ENCODE peak calls at places on chromosomes 16 and 17, in five cellular contexts. T is stomach, V is GM12878, N is H1, C is A549. S is an unnamed sample.

GRCh38 chr17:83124871-83125514 is 45.6 kb downstream of the METRNL start:
- DNase-seq in T (no peak), C (no peak), V (no peak), N (no peak), S (no peak)

GRCh38 chr16:3235856-3236669 is 1.1 kb upstream of the ZNF200 start:
- DNase-seq in N (peak; percentile 49), T (peak; percentile 40), V (no peak), C (peak; percentile 51), S (no peak)

GRCh38 chr17:692116-692515 is 22.5 kb downstream of the VPS53 start:
- DNase-seq in C (peak; percentile 47), V (no peak), T (no peak), N (no peak), S (no peak)

GRCh38 chr16:8892101-8892575 is 10.0 kb downstream of the LITAFD start:
- DNase-seq in N (no peak), T (no peak), C (no peak), V (peak; percentile 42), S (peak; percentile 13)

GRCh38 chr17:55582910-55583309 is 71.7 kb upstream of the SMIM36 start:
- DNase-seq in V (no peak), C (no peak), T (no peak), N (no peak), S (no peak)

GRCh38 chr17:74332017-74332650 is 6.1 kb downstream of the KIF19 start:
- DNase-seq in V (no peak), C (no peak), T (no peak), N (no peak), S (no peak)

GRCh38 chr16:58503863-58504688 is 4.1 kb downstream of the NDRG4 start:
- DNase-seq in C (no peak), T (no peak), V (no peak), N (no peak), S (no peak)

GRCh38 chr17:18257268-18257681 is 1.3 kb downstream of the FLII start:
- DNase-seq in N (no peak), C (no peak), T (peak; percentile 46), V (no peak), S (no peak)

GRCh38 chr17:14354807-14355206 is 53.9 kb downstream of the HS3ST3B1 start:
- DNase-seq in C (no peak), T (no peak), V (no peak), N (no peak), S (no peak)

GRCh38 chr16:31092330-31092729 is 2.3 kb downstream of the VKORC1 start:
- DNase-seq in V (no peak), C (no peak), N (no peak), T (no peak), S (no peak)

GRCh38 chr16:4884209-4884608 is 36.9 kb downstream of the UBN1 start:
- DNase-seq in C (no peak), V (no peak), N (no peak), T (no peak), S (no peak)

GRCh38 chr17:2924211-2924610 is 128.0 kb downstream of the RAP1GAP2 start:
- DNase-seq in T (no peak), V (no peak), C (no peak), N (no peak), S (no peak)

GRCh38 chr17:75047398-75048098 is 523 bp downstream of the KCTD2 start:
- DNase-seq in V (no peak), C (no peak), T (no peak), N (no peak), S (no peak)

GRCh38 chr16:87661561-87661960 is 59.3 kb downstream of the JPH3 start:
- DNase-seq in C (peak; percentile 37), V (no peak), T (no peak), N (peak; percentile 91), S (peak; percentile 14)

GRCh38 chr17:17831208-17832039 is 5.4 kb downstream of the SREBF1 start:
- DNase-seq in T (no peak), N (no peak), C (no peak), V (no peak), S (no peak)

GRCh38 chr16:53785044-53785443 is 81.1 kb downstream of the FTO start:
- DNase-seq in V (no peak), C (no peak), N (no peak), T (no peak), S (no peak)

GRCh38 chr16:65373095-65373494 is 251.2 kb upstream of the CDH11 start:
- DNase-seq in N (no peak), C (no peak), V (no peak), T (no peak), S (no peak)

GRCh38 chr16:730666-731509 is 4.0 kb downstream of the HAGHL start:
- DNase-seq in N (no peak), T (no peak), V (no peak), C (no peak), S (no peak)

GRCh38 chr16:2598723-2599122 is 60.9 kb downstream of the PDPK1 start:
- DNase-seq in V (no peak), C (no peak), T (no peak), N (no peak), S (no peak)

GRCh38 chr16:24988593-24989338 is 26.4 kb downstream of the ARHGAP17 start:
- DNase-seq in C (peak; percentile 49), V (no peak), N (no peak), T (peak; percentile 40), S (peak; percentile 31)

GRCh38 chr16:85429776-85430522 is 183.2 kb upstream of the GSE1 start:
- DNase-seq in C (no peak), T (no peak), N (no peak), V (no peak), S (no peak)

GRCh38 chr16:89367538-89368059 is 122.8 kb downstream of the ANKRD11 start:
- DNase-seq in C (no peak), T (no peak), N (no peak), V (no peak), S (no peak)

GRCh38 chr17:37179893-37180292 is 195.9 kb upstream of the C17orf78 start:
- DNase-seq in N (no peak), T (no peak), C (no peak), V (no peak), S (no peak)

GRCh38 chr16:27330542-27330941 is 16.8 kb downstream of the IL4R start:
- DNase-seq in C (peak; percentile 17), V (no peak), N (no peak), T (no peak), S (peak; percentile 39)

GRCh38 chr17:13502263-13502662 is 99.5 kb downstream of the HS3ST3A1 start:
- DNase-seq in C (no peak), T (no peak), V (no peak), N (no peak), S (no peak)

GRCh38 chr17:67212716-67213417 is 32.1 kb downstream of the HELZ start:
- DNase-seq in C (no peak), V (no peak), N (no peak), T (no peak), S (no peak)

GRCh38 chr17:78925662-78926555 is 722 bp upstream of the TIMP2 start:
- DNase-seq in N (peak; percentile 68), C (peak; percentile 72), T (peak; percentile 45), V (no peak), S (peak; percentile 90)

GRCh38 chr16:52976539-52977167 is 76.0 kb downstream of the CHD9NB start:
- DNase-seq in V (no peak), N (no peak), C (peak; percentile 39), T (no peak), S (no peak)

GRCh38 chr17:7884581-7885356 is 3.8 kb upstream of the CHD3 start:
- DNase-seq in N (no peak), C (no peak), T (peak; percentile 28), V (no peak), S (no peak)

GRCh38 chr16:23232806-23233205 is 50.3 kb downstream of the SCNN1G start:
- DNase-seq in V (no peak), T (no peak), C (no peak), N (no peak), S (no peak)

GRCh38 chr16:4433228-4433627 is 7.6 kb downstream of the DNAJA3 start:
- DNase-seq in T (no peak), V (no peak), N (no peak), C (no peak), S (no peak)

DNA sequence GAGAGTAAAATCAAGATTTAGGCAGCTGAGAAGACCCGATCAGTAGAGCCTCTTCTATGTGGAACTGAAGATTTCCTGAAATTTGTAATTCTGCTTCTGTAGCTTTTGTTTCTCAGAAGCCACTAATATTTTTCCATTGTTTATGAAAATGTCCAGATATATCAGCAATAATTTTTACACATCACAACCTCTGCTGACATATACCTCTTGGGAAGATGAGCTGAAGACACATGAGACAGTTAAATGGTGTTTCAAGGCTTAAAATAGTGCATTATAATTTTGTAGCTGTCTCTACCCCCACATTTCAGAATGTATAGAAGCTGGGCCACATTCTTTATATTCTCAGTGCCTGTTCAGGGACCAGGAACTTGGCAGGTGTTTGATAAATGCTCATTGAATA is 320.6 kb downstream of the HS3ST4 start:
- DNase-seq in N (no peak), V (no peak), T (no peak), C (no peak), S (no peak)
- TF ChIP-seq EP300 in N (no peak), V (no peak), T (no peak), C (no peak), S (no peak)

GRCh38 chr17:42530952-42531454 is 5.0 kb upstream of the NAGLU start:
- DNase-seq in C (no peak), T (no peak), N (no peak), V (no peak), S (no peak)
- TF ChIP-seq EP300 in C (no peak), T (no peak), N (no peak), V (no peak), S (no peak)

DNA sequence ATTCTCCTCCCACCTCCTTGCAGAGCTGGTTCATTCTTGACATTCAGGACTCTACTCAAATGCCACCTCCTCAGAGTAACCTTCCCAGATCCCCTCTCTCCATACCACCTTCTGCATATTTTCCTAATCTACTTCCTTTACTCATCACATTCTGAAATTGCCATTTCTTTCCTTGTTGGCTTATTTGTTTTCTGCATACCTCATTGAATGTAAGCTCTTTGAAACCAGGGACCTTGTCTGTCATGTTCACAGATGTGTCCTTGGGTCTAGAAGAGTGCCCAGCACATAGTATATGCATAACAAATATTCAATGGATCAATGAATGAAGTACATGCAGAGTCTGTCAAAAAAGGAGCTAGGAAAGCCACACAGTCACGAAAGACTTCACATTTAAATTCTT is 7.8 kb upstream of the LONP2 start:
- DNase-seq in C (no peak), V (no peak), N (no peak), T (no peak), S (no peak)
- TF ChIP-seq EP300 in C (no peak), V (no peak), N (no peak), T (no peak), S (no peak)

GRCh38 chr17:80795090-80795609 is 196.5 kb upstream of the CHMP6 start:
- DNase-seq in C (no peak), T (no peak), V (no peak), N (no peak), S (no peak)
- TF ChIP-seq EP300 in C (no peak), T (no peak), V (no peak), N (no peak), S (no peak)